ENCODE peak calls at places on chromosomes 16 and 17, in ten cellular contexts. One of them, this sample, is unnamed.

GRCh38 chr16:69286941-69287713 is 24.0 kb upstream of the VPS4A start:
- DNase-seq in tibial nerve: peak; percentile 54
- DNase-seq in uterus: peak; percentile 75
- DNase-seq in esophagus muscularis mucosa: no peak
- DNase-seq in ovary: peak; percentile 44
- DNase-seq in suprapubic skin: no peak
- DNase-seq in sigmoid colon: peak; percentile 81
- DNase-seq in Peyer's patch: no peak
- DNase-seq in HCT116: peak; percentile 31
- DNase-seq in A549: peak; percentile 70
- DNase-seq in this sample: no peak

GRCh38 chr17:57517519-57518342 is 227.4 kb downstream of the CCDC182 start:
- DNase-seq in tibial nerve: no peak
- DNase-seq in uterus: no peak
- DNase-seq in esophagus muscularis mucosa: no peak
- DNase-seq in ovary: no peak
- DNase-seq in suprapubic skin: no peak
- DNase-seq in sigmoid colon: no peak
- DNase-seq in Peyer's patch: no peak
- DNase-seq in HCT116: no peak
- DNase-seq in A549: peak; percentile 54
- DNase-seq in this sample: no peak

GRCh38 chr17:35088911-35089845 is 25.7 kb upstream of the RFFL start:
- DNase-seq in tibial nerve: peak; percentile 83
- DNase-seq in uterus: peak; percentile 81
- DNase-seq in esophagus muscularis mucosa: peak; percentile 94
- DNase-seq in ovary: peak; percentile 93
- DNase-seq in suprapubic skin: peak; percentile 89
- DNase-seq in sigmoid colon: peak; percentile 92
- DNase-seq in Peyer's patch: peak; percentile 93
- DNase-seq in HCT116: peak; percentile 57
- DNase-seq in A549: peak; percentile 86
- DNase-seq in this sample: peak; percentile 20

GRCh38 chr16:84138824-84139627 is 6.0 kb downstream of the HSDL1 start:
- DNase-seq in tibial nerve: no peak
- DNase-seq in uterus: no peak
- DNase-seq in esophagus muscularis mucosa: no peak
- DNase-seq in ovary: no peak
- DNase-seq in suprapubic skin: no peak
- DNase-seq in sigmoid colon: no peak
- DNase-seq in Peyer's patch: no peak
- DNase-seq in HCT116: peak; percentile 54
- DNase-seq in A549: no peak
- DNase-seq in this sample: no peak

GRCh38 chr17:36755586-36755985 is 154.2 kb downstream of the MRM1 start:
- DNase-seq in tibial nerve: no peak
- DNase-seq in uterus: no peak
- DNase-seq in esophagus muscularis mucosa: no peak
- DNase-seq in ovary: no peak
- DNase-seq in suprapubic skin: no peak
- DNase-seq in sigmoid colon: no peak
- DNase-seq in Peyer's patch: peak; percentile 57
- DNase-seq in HCT116: peak; percentile 57
- DNase-seq in A549: peak; percentile 74
- DNase-seq in this sample: no peak

GRCh38 chr17:68344701-68345136 is 53.4 kb downstream of the ARSG start:
- DNase-seq in tibial nerve: no peak
- DNase-seq in uterus: no peak
- DNase-seq in esophagus muscularis mucosa: no peak
- DNase-seq in ovary: no peak
- DNase-seq in suprapubic skin: no peak
- DNase-seq in sigmoid colon: no peak
- DNase-seq in Peyer's patch: no peak
- DNase-seq in HCT116: no peak
- DNase-seq in A549: no peak
- DNase-seq in this sample: no peak

GRCh38 chr17:1961187-1961586 is 63.9 kb downstream of the RTN4RL1 start:
- DNase-seq in tibial nerve: no peak
- DNase-seq in uterus: no peak
- DNase-seq in esophagus muscularis mucosa: no peak
- DNase-seq in ovary: no peak
- DNase-seq in suprapubic skin: no peak
- DNase-seq in sigmoid colon: no peak
- DNase-seq in Peyer's patch: no peak
- DNase-seq in HCT116: no peak
- DNase-seq in A549: no peak
- DNase-seq in this sample: no peak

GRCh38 chr16:8619671-8620370 is 1.7 kb upstream of the METTL22 start:
- DNase-seq in tibial nerve: no peak
- DNase-seq in uterus: no peak
- DNase-seq in esophagus muscularis mucosa: no peak
- DNase-seq in ovary: no peak
- DNase-seq in suprapubic skin: no peak
- DNase-seq in sigmoid colon: no peak
- DNase-seq in Peyer's patch: no peak
- DNase-seq in HCT116: no peak
- DNase-seq in A549: no peak
- DNase-seq in this sample: no peak

GRCh38 chr17:45221081-45221996 is at the start of gene FMNL1:
- DNase-seq in tibial nerve: no peak
- DNase-seq in uterus: no peak
- DNase-seq in esophagus muscularis mucosa: no peak
- DNase-seq in ovary: no peak
- DNase-seq in suprapubic skin: no peak
- DNase-seq in sigmoid colon: no peak
- DNase-seq in Peyer's patch: peak; percentile 65
- DNase-seq in HCT116: no peak
- DNase-seq in A549: no peak
- DNase-seq in this sample: no peak

GRCh38 chr16:55301385-55302008 is 22.5 kb upstream of the IRX6 start:
- DNase-seq in tibial nerve: no peak
- DNase-seq in uterus: no peak
- DNase-seq in esophagus muscularis mucosa: peak; percentile 53
- DNase-seq in ovary: no peak
- DNase-seq in suprapubic skin: no peak
- DNase-seq in sigmoid colon: no peak
- DNase-seq in Peyer's patch: no peak
- DNase-seq in HCT116: no peak
- DNase-seq in A549: no peak
- DNase-seq in this sample: no peak

GRCh38 chr16:57374067-57374534 is 1.8 kb downstream of the CX3CL1 start:
- DNase-seq in tibial nerve: no peak
- DNase-seq in uterus: peak; percentile 54
- DNase-seq in esophagus muscularis mucosa: no peak
- DNase-seq in ovary: no peak
- DNase-seq in suprapubic skin: no peak
- DNase-seq in sigmoid colon: peak; percentile 77
- DNase-seq in Peyer's patch: no peak
- DNase-seq in HCT116: no peak
- DNase-seq in A549: no peak
- DNase-seq in this sample: no peak

GRCh38 chr17:77110006-77110374 is 30.8 kb upstream of the SEC14L1 start:
- DNase-seq in tibial nerve: no peak
- DNase-seq in uterus: peak; percentile 67
- DNase-seq in esophagus muscularis mucosa: no peak
- DNase-seq in ovary: no peak
- DNase-seq in suprapubic skin: no peak
- DNase-seq in sigmoid colon: no peak
- DNase-seq in Peyer's patch: no peak
- DNase-seq in HCT116: no peak
- DNase-seq in A549: no peak
- DNase-seq in this sample: no peak

GRCh38 chr16:21656795-21657768 is 4.7 kb upstream of the IGSF6 start:
- DNase-seq in tibial nerve: no peak
- DNase-seq in uterus: no peak
- DNase-seq in esophagus muscularis mucosa: no peak
- DNase-seq in ovary: no peak
- DNase-seq in suprapubic skin: no peak
- DNase-seq in sigmoid colon: no peak
- DNase-seq in Peyer's patch: no peak
- DNase-seq in HCT116: peak; percentile 6
- DNase-seq in A549: peak; percentile 60
- DNase-seq in this sample: no peak

GRCh38 chr16:56199164-56199563 is 7.9 kb downstream of the GNAO1 start:
- DNase-seq in tibial nerve: no peak
- DNase-seq in uterus: no peak
- DNase-seq in esophagus muscularis mucosa: peak; percentile 0
- DNase-seq in ovary: no peak
- DNase-seq in suprapubic skin: no peak
- DNase-seq in sigmoid colon: no peak
- DNase-seq in Peyer's patch: no peak
- DNase-seq in HCT116: no peak
- DNase-seq in A549: no peak
- DNase-seq in this sample: no peak

GRCh38 chr17:66420961-66421371 is 118.6 kb downstream of the PRKCA start:
- DNase-seq in tibial nerve: no peak
- DNase-seq in uterus: peak; percentile 61
- DNase-seq in esophagus muscularis mucosa: no peak
- DNase-seq in ovary: no peak
- DNase-seq in suprapubic skin: no peak
- DNase-seq in sigmoid colon: no peak
- DNase-seq in Peyer's patch: no peak
- DNase-seq in HCT116: no peak
- DNase-seq in A549: peak; percentile 29
- DNase-seq in this sample: no peak

DNA sequence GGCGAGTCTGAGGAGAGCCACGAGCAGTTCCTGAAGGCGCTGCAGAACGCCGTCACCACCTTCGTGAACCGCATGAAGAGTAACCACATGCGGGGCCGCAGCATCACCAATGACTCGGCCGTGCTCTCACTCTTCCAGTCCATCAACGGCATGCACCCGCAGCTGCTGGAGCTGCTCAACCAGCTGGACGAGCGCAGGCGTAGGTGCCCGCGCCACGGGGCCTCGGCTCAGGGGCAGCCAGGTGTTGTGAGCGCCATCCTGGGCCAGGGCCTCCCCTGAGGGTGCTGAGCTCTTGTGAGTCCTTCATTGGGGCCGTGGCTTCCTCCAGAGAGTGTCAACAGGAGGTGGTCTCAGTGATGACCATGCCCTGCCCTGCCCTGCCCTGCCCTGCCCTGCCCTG is 7.4 kb upstream of the MRPL12 start:
- DNase-seq in tibial nerve: no peak
- DNase-seq in uterus: no peak
- DNase-seq in esophagus muscularis mucosa: no peak
- DNase-seq in ovary: no peak
- DNase-seq in suprapubic skin: no peak
- DNase-seq in sigmoid colon: no peak
- DNase-seq in Peyer's patch: no peak
- DNase-seq in HCT116: no peak
- DNase-seq in A549: no peak
- DNase-seq in this sample: no peak
- TF ChIP-seq POLR2A in tibial nerve: no peak
- TF ChIP-seq POLR2A in uterus: no peak
- TF ChIP-seq POLR2A in esophagus muscularis mucosa: no peak
- TF ChIP-seq POLR2A in ovary: no peak
- TF ChIP-seq POLR2A in suprapubic skin: no peak
- TF ChIP-seq POLR2A in sigmoid colon: no peak
- TF ChIP-seq POLR2A in Peyer's patch: no peak
- TF ChIP-seq POLR2A in HCT116: no peak
- TF ChIP-seq POLR2A in A549: no peak
- TF ChIP-seq POLR2A in this sample: no peak

GRCh38 chr16:68272501-68273209 is 8.3 kb downstream of the SLC7A6 start:
- DNase-seq in tibial nerve: no peak
- DNase-seq in uterus: no peak
- DNase-seq in esophagus muscularis mucosa: no peak
- DNase-seq in ovary: no peak
- DNase-seq in suprapubic skin: no peak
- DNase-seq in sigmoid colon: no peak
- DNase-seq in Peyer's patch: no peak
- DNase-seq in HCT116: no peak
- DNase-seq in A549: no peak
- DNase-seq in this sample: no peak
- H3K27ac ChIP-seq in tibial nerve: no peak overlapping the region
- H3K27ac ChIP-seq in uterus: no peak overlapping the region
- H3K27ac ChIP-seq in esophagus muscularis mucosa: peak overlapping the region; percentile 13
- H3K27ac ChIP-seq in ovary: no peak overlapping the region
- H3K27ac ChIP-seq in suprapubic skin: peak overlapping the region; percentile 37
- H3K27ac ChIP-seq in sigmoid colon: no peak overlapping the region
- H3K27ac ChIP-seq in Peyer's patch: peak overlapping the region; percentile 67
- H3K27ac ChIP-seq in HCT116: no peak overlapping the region
- H3K27ac ChIP-seq in A549: no peak overlapping the region
- H3K27ac ChIP-seq in this sample: peak overlapping the region; percentile 2

GRCh38 chr17:79750650-79751545 is 20.2 kb downstream of the ENPP7 start:
- DNase-seq in tibial nerve: no peak
- DNase-seq in uterus: no peak
- DNase-seq in esophagus muscularis mucosa: no peak
- DNase-seq in ovary: no peak
- DNase-seq in suprapubic skin: no peak
- DNase-seq in sigmoid colon: no peak
- DNase-seq in Peyer's patch: no peak
- DNase-seq in HCT116: no peak
- DNase-seq in A549: peak; percentile 37
- DNase-seq in this sample: no peak
- H3K4me1 ChIP-seq in tibial nerve: peaks cover 25% of the 10 kb centered on the region
- H3K4me1 ChIP-seq in uterus: peaks cover 13% of the 10 kb centered on the region
- H3K4me1 ChIP-seq in esophagus muscularis mucosa: peaks cover 5% of the 10 kb centered on the region
- H3K4me1 ChIP-seq in ovary: peaks cover 2% of the 10 kb centered on the region
- H3K4me1 ChIP-seq in suprapubic skin: peaks cover 18% of the 10 kb centered on the region
- H3K4me1 ChIP-seq in sigmoid colon: peaks cover 13% of the 10 kb centered on the region
- H3K4me1 ChIP-seq in Peyer's patch: no peaks in the 10 kb centered on the region
- H3K4me1 ChIP-seq in HCT116: peaks cover 25% of the 10 kb centered on the region
- H3K4me1 ChIP-seq in A549: peaks cover 34% of the 10 kb centered on the region
- H3K4me1 ChIP-seq in this sample: peaks cover 12% of the 10 kb centered on the region

GRCh38 chr16:89507219-89507833 is 877 bp upstream of the SPG7 start:
- DNase-seq in tibial nerve: no peak
- DNase-seq in uterus: no peak
- DNase-seq in esophagus muscularis mucosa: no peak
- DNase-seq in ovary: no peak
- DNase-seq in suprapubic skin: no peak
- DNase-seq in sigmoid colon: no peak
- DNase-seq in Peyer's patch: no peak
- DNase-seq in HCT116: no peak
- DNase-seq in A549: no peak
- DNase-seq in this sample: no peak

GRCh38 chr16:89506113-89506504 is 2.1 kb upstream of the SPG7 start:
- DNase-seq in tibial nerve: no peak
- DNase-seq in uterus: no peak
- DNase-seq in esophagus muscularis mucosa: no peak
- DNase-seq in ovary: peak; percentile 58
- DNase-seq in suprapubic skin: no peak
- DNase-seq in sigmoid colon: no peak
- DNase-seq in Peyer's patch: no peak
- DNase-seq in HCT116: no peak
- DNase-seq in A549: no peak
- DNase-seq in this sample: no peak

GRCh38 chr16:89505204-89506112 is 2.7 kb upstream of the SPG7 start:
- DNase-seq in tibial nerve: peak; percentile 85
- DNase-seq in uterus: peak; percentile 89
- DNase-seq in esophagus muscularis mucosa: peak; percentile 97
- DNase-seq in ovary: peak; percentile 89
- DNase-seq in suprapubic skin: peak; percentile 92
- DNase-seq in sigmoid colon: peak; percentile 91
- DNase-seq in Peyer's patch: peak; percentile 94
- DNase-seq in HCT116: peak; percentile 95
- DNase-seq in A549: peak; percentile 96
- DNase-seq in this sample: peak; percentile 74

GRCh38 chr16:89507834-89508590 is at the start of gene SPG7:
- DNase-seq in tibial nerve: peak; percentile 77
- DNase-seq in uterus: peak; percentile 75
- DNase-seq in esophagus muscularis mucosa: peak; percentile 95
- DNase-seq in ovary: peak; percentile 94
- DNase-seq in suprapubic skin: peak; percentile 87
- DNase-seq in sigmoid colon: peak; percentile 90
- DNase-seq in Peyer's patch: peak; percentile 94
- DNase-seq in HCT116: peak; percentile 66
- DNase-seq in A549: peak; percentile 88
- DNase-seq in this sample: peak; percentile 33

GRCh38 chr16:89506791-89507191 is 1.4 kb upstream of the SPG7 start:
- DNase-seq in tibial nerve: no peak
- DNase-seq in uterus: no peak
- DNase-seq in esophagus muscularis mucosa: no peak
- DNase-seq in ovary: no peak
- DNase-seq in suprapubic skin: no peak
- DNase-seq in sigmoid colon: no peak
- DNase-seq in Peyer's patch: no peak
- DNase-seq in HCT116: no peak
- DNase-seq in A549: no peak
- DNase-seq in this sample: no peak
- TF ChIP-seq POLR2A in tibial nerve: no peak
- TF ChIP-seq POLR2A in uterus: no peak
- TF ChIP-seq POLR2A in esophagus muscularis mucosa: no peak
- TF ChIP-seq POLR2A in ovary: no peak
- TF ChIP-seq POLR2A in suprapubic skin: no peak
- TF ChIP-seq POLR2A in sigmoid colon: no peak
- TF ChIP-seq POLR2A in Peyer's patch: no peak
- TF ChIP-seq POLR2A in HCT116: no peak
- TF ChIP-seq POLR2A in A549: no peak
- TF ChIP-seq POLR2A in this sample: no peak